ENCODE peak calls at places on chromosomes 4 and X, in four cellular contexts. One of them, this sample, is unnamed.

GRCh38 chr4:15655223-15656037 is at the start of gene FBXL5:
- DNase-seq in PC-3: peak
- DNase-seq in neural progenitor cell: peak
- DNase-seq in hepatocyte: peak
- DNase-seq in this sample: peak

GRCh38 chr4:171067422-171067821 is 745.8 kb upstream of the GALNTL6 start:
- DNase-seq in neural progenitor cell: no peak
- DNase-seq in PC-3: no peak
- DNase-seq in hepatocyte: no peak
- DNase-seq in this sample: no peak

GRCh38 chr4:162229670-162230069 is 65.9 kb upstream of the FSTL5 start:
- DNase-seq in hepatocyte: no peak
- DNase-seq in PC-3: peak
- DNase-seq in neural progenitor cell: no peak
- DNase-seq in this sample: no peak

GRCh38 chr4:158161561-158162354 is 11.1 kb downstream of the GASK1B start:
- DNase-seq in hepatocyte: peak
- DNase-seq in PC-3: peak
- DNase-seq in neural progenitor cell: peak
- DNase-seq in this sample: no peak

GRCh38 chr4:3413217-3413671 is 28.5 kb upstream of the HGFAC start:
- DNase-seq in hepatocyte: no peak
- DNase-seq in neural progenitor cell: no peak
- DNase-seq in PC-3: no peak
- DNase-seq in this sample: no peak

GRCh38 chrX:66018585-66019309 is 21.1 kb downstream of the VSIG4 start:
- DNase-seq in hepatocyte: no peak
- DNase-seq in neural progenitor cell: no peak
- DNase-seq in PC-3: no peak
- DNase-seq in this sample: no peak

GRCh38 chrX:104195489-104196084 is 29.3 kb downstream of the FAM199X start:
- DNase-seq in PC-3: peak
- DNase-seq in neural progenitor cell: peak
- DNase-seq in hepatocyte: peak
- DNase-seq in this sample: peak

GRCh38 chr4:128177376-128177959 is 110.1 kb downstream of the PGRMC2 start:
- DNase-seq in neural progenitor cell: no peak
- DNase-seq in hepatocyte: no peak
- DNase-seq in PC-3: no peak
- DNase-seq in this sample: no peak

GRCh38 chr4:118367872-118368271 is 15.1 kb upstream of the PRSS12 start:
- DNase-seq in hepatocyte: no peak
- DNase-seq in neural progenitor cell: no peak
- DNase-seq in PC-3: no peak
- DNase-seq in this sample: no peak

GRCh38 chr4:119581480-119581879 is 47.1 kb downstream of the PDE5A start:
- DNase-seq in PC-3: no peak
- DNase-seq in hepatocyte: no peak
- DNase-seq in neural progenitor cell: no peak
- DNase-seq in this sample: no peak

GRCh38 chrX:112826020-112826419 is 14.6 kb downstream of the AMOT start:
- DNase-seq in neural progenitor cell: no peak
- DNase-seq in hepatocyte: no peak
- DNase-seq in PC-3: no peak
- DNase-seq in this sample: no peak
- TF ChIP-seq EZH2phosphoT487 in neural progenitor cell: no peak
- TF ChIP-seq EZH2phosphoT487 in hepatocyte: no peak
- TF ChIP-seq EZH2phosphoT487 in PC-3: no peak
- TF ChIP-seq EZH2phosphoT487 in this sample: no peak

GRCh38 chr4:99394913-99395312 is 40.2 kb downstream of the ADH7 start:
- DNase-seq in neural progenitor cell: no peak
- DNase-seq in PC-3: peak
- DNase-seq in hepatocyte: no peak
- DNase-seq in this sample: no peak

GRCh38 chr4:99389606-99390005 is 37.1 kb upstream of the ADH1C start:
- DNase-seq in neural progenitor cell: no peak
- DNase-seq in PC-3: no peak
- DNase-seq in hepatocyte: no peak
- DNase-seq in this sample: no peak

GRCh38 chr4:99395595-99396364 is 39.4 kb downstream of the ADH7 start:
- DNase-seq in PC-3: peak
- DNase-seq in neural progenitor cell: no peak
- DNase-seq in hepatocyte: no peak
- DNase-seq in this sample: no peak

GRCh38 chr4:99390060-99390459 is 37.5 kb upstream of the ADH1C start:
- DNase-seq in hepatocyte: no peak
- DNase-seq in PC-3: no peak
- DNase-seq in neural progenitor cell: no peak
- DNase-seq in this sample: no peak
- TF ChIP-seq EZH2phosphoT487 in hepatocyte: no peak
- TF ChIP-seq EZH2phosphoT487 in PC-3: no peak
- TF ChIP-seq EZH2phosphoT487 in neural progenitor cell: no peak
- TF ChIP-seq EZH2phosphoT487 in this sample: no peak

GRCh38 chr4:156972370-156972980 is 876 bp upstream of the PDGFC start:
- DNase-seq in neural progenitor cell: peak
- DNase-seq in PC-3: no peak
- DNase-seq in hepatocyte: peak
- DNase-seq in this sample: no peak
- TF ChIP-seq EZH2phosphoT487 in neural progenitor cell: no peak
- TF ChIP-seq EZH2phosphoT487 in PC-3: no peak
- TF ChIP-seq EZH2phosphoT487 in hepatocyte: no peak
- TF ChIP-seq EZH2phosphoT487 in this sample: no peak

GRCh38 chr4:141132689-141133145 is 552 bp downstream of the RNF150 start:
- DNase-seq in PC-3: no peak
- DNase-seq in hepatocyte: peak
- DNase-seq in neural progenitor cell: peak
- DNase-seq in this sample: no peak

GRCh38 chr4:141130947-141131545 is 2.2 kb downstream of the RNF150 start:
- DNase-seq in neural progenitor cell: no peak
- DNase-seq in hepatocyte: no peak
- DNase-seq in PC-3: no peak
- DNase-seq in this sample: no peak

GRCh38 chr4:141133146-141134006 is at the start of gene RNF150:
- DNase-seq in PC-3: peak
- DNase-seq in neural progenitor cell: peak
- DNase-seq in hepatocyte: peak
- DNase-seq in this sample: peak

GRCh38 chr4:141134051-141134450 is 782 bp upstream of the RNF150 start:
- DNase-seq in PC-3: no peak
- DNase-seq in hepatocyte: peak
- DNase-seq in neural progenitor cell: no peak
- DNase-seq in this sample: no peak

GRCh38 chr4:141131738-141132688 is 1.3 kb downstream of the RNF150 start:
- DNase-seq in hepatocyte: peak
- DNase-seq in PC-3: no peak
- DNase-seq in neural progenitor cell: peak
- DNase-seq in this sample: no peak
- TF ChIP-seq EZH2phosphoT487 in hepatocyte: no peak
- TF ChIP-seq EZH2phosphoT487 in PC-3: peak
- TF ChIP-seq EZH2phosphoT487 in neural progenitor cell: peak
- TF ChIP-seq EZH2phosphoT487 in this sample: no peak

GRCh38 chr4:85228264-85228663 is 246.7 kb upstream of the ARHGAP24 start:
- DNase-seq in neural progenitor cell: no peak
- DNase-seq in hepatocyte: no peak
- DNase-seq in PC-3: peak
- DNase-seq in this sample: peak
- TF ChIP-seq EZH2phosphoT487 in neural progenitor cell: no peak
- TF ChIP-seq EZH2phosphoT487 in hepatocyte: no peak
- TF ChIP-seq EZH2phosphoT487 in PC-3: no peak
- TF ChIP-seq EZH2phosphoT487 in this sample: no peak

GRCh38 chr4:80043534-80043933 is 29.5 kb downstream of the ANTXR2 start:
- DNase-seq in hepatocyte: no peak
- DNase-seq in PC-3: no peak
- DNase-seq in neural progenitor cell: no peak
- DNase-seq in this sample: no peak
- TF ChIP-seq EZH2phosphoT487 in hepatocyte: no peak
- TF ChIP-seq EZH2phosphoT487 in PC-3: no peak
- TF ChIP-seq EZH2phosphoT487 in neural progenitor cell: no peak
- TF ChIP-seq EZH2phosphoT487 in this sample: no peak

GRCh38 chr4:160981083-160981482 is 1182.7 kb downstream of the FSTL5 start:
- DNase-seq in neural progenitor cell: no peak
- DNase-seq in hepatocyte: no peak
- DNase-seq in PC-3: no peak
- DNase-seq in this sample: no peak
- TF ChIP-seq EZH2phosphoT487 in neural progenitor cell: no peak
- TF ChIP-seq EZH2phosphoT487 in hepatocyte: no peak
- TF ChIP-seq EZH2phosphoT487 in PC-3: no peak
- TF ChIP-seq EZH2phosphoT487 in this sample: no peak

DNA sequence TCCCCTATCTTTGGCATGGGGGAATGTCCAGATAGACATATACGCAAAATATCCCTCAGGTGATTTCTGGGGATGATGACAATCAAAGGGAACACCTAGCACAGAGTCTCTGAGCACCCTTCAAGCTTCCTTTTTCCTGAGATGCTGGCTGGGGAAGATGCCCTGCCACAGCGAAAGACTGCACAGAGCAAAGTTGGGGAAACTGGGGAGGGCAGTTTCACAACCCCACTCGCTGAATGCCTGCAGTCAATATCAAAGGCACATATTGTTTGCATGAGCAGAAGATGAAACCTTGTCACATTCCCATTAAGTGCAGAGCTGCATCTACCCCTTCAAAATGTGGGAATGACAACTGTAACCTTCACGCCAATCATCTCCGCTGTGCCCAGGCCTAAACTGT is 2.6 kb downstream of the GPC4 start:
- DNase-seq in PC-3: no peak
- DNase-seq in hepatocyte: no peak
- DNase-seq in neural progenitor cell: no peak
- DNase-seq in this sample: no peak
- TF ChIP-seq EZH2phosphoT487 in PC-3: no peak
- TF ChIP-seq EZH2phosphoT487 in hepatocyte: no peak
- TF ChIP-seq EZH2phosphoT487 in neural progenitor cell: no peak
- TF ChIP-seq EZH2phosphoT487 in this sample: no peak

DNA sequence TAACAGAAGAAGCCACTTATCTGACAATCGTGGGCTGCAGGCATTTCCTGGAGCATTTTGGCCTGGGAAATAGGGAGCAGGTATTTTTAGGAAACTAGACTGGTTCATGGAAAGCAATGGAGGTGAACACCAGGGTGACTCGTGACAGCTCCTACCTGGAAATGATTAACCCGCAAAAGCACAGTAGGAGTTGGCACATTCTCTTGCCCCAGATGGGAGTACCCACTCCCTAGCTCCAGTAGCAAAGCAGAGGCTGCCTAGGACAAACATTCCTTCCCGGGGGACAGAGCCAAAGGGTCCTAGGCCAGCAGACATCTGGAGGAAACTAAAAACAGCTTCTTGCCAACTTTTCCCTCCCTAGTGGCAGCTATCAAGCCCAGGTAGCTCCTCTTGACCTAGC is 29.0 kb downstream of the RTL5 start:
- DNase-seq in PC-3: no peak
- DNase-seq in neural progenitor cell: no peak
- DNase-seq in hepatocyte: no peak
- DNase-seq in this sample: no peak
- TF ChIP-seq EZH2phosphoT487 in PC-3: no peak
- TF ChIP-seq EZH2phosphoT487 in neural progenitor cell: no peak
- TF ChIP-seq EZH2phosphoT487 in hepatocyte: no peak
- TF ChIP-seq EZH2phosphoT487 in this sample: no peak

GRCh38 chrX:136166221-136166855 is 19.0 kb downstream of the FHL1 start:
- DNase-seq in hepatocyte: peak
- DNase-seq in PC-3: peak
- DNase-seq in neural progenitor cell: peak
- DNase-seq in this sample: peak
- TF ChIP-seq EZH2phosphoT487 in hepatocyte: no peak
- TF ChIP-seq EZH2phosphoT487 in PC-3: no peak
- TF ChIP-seq EZH2phosphoT487 in neural progenitor cell: no peak
- TF ChIP-seq EZH2phosphoT487 in this sample: no peak

This sample was measured in OCI-LY7.